ENCODE peak calls at places on chromosomes 11 and 22, in eight cellular contexts. E, X, F, C, Z, G, W and J are unnamed samples.

GRCh38 chr22:47710135-47710534 is 947.7 kb downstream of the TBC1D22A start:
- DNase-seq in E (no peak), X (no peak), F (no peak), C (no peak), Z (no peak), G (no peak), W (no peak), J (no peak)

GRCh38 chr11:105611837-105612480 is 2.1 kb downstream of the GRIA4 start:
- DNase-seq in E (no peak), X (no peak), F (no peak), C (no peak), Z (no peak), G (no peak), W (no peak), J (peak)

GRCh38 chr11:65488273-65489058 is 10.4 kb upstream of the MALAT1 start:
- DNase-seq in E (no peak), X (no peak), F (peak), C (peak), Z (no peak), G (no peak), W (peak), J (peak)

GRCh38 chr11:86632499-86633269 is 39.7 kb downstream of the ME3 start:
- DNase-seq in E (no peak), X (no peak), F (no peak), C (peak), Z (peak), G (peak), W (no peak), J (peak)

GRCh38 chr22:44247923-44248892 is 64.5 kb downstream of the SHISAL1 start:
- DNase-seq in E (no peak), X (no peak), F (no peak), C (no peak), Z (no peak), G (no peak), W (no peak), J (no peak)

GRCh38 chr11:66956689-66957290 is 1.4 kb downstream of the PC start:
- DNase-seq in E (no peak), X (no peak), F (peak), C (peak), Z (no peak), G (no peak), W (no peak), J (peak)

GRCh38 chr11:14101388-14101787 is 138.9 kb downstream of the SPON1 start:
- DNase-seq in E (no peak), X (no peak), F (no peak), C (no peak), Z (no peak), G (no peak), W (no peak), J (peak)

GRCh38 chr22:45578524-45579147 is 76.0 kb downstream of the FBLN1 start:
- DNase-seq in E (no peak), X (no peak), F (no peak), C (no peak), Z (no peak), G (no peak), W (no peak), J (no peak)

GRCh38 chr11:36288442-36289225 is 590 bp downstream of the COMMD9 start:
- DNase-seq in E (no peak), X (no peak), F (no peak), C (no peak), Z (no peak), G (no peak), W (no peak), J (no peak)

GRCh38 chr11:133157180-133157579 is 375.1 kb downstream of the OPCML start:
- DNase-seq in E (no peak), X (no peak), F (no peak), C (no peak), Z (no peak), G (no peak), W (no peak), J (no peak)

GRCh38 chr22:41713004-41713403 is 13.7 kb downstream of the MEI1 start:
- DNase-seq in E (no peak), X (no peak), F (no peak), C (no peak), Z (no peak), G (no peak), W (no peak), J (no peak)

GRCh38 chr11:120343429-120343828 is 7.2 kb downstream of the ARHGEF12 start:
- DNase-seq in E (no peak), X (no peak), F (no peak), C (no peak), Z (peak), G (no peak), W (no peak), J (no peak)

GRCh38 chr11:16790484-16791240 is 52.2 kb downstream of the C11orf58 start:
- DNase-seq in E (no peak), X (no peak), F (no peak), C (no peak), Z (no peak), G (no peak), W (no peak), J (no peak)

GRCh38 chr11:45045692-45046471 is 95.2 kb upstream of the TP53I11 start:
- DNase-seq in E (no peak), X (no peak), F (peak), C (peak), Z (no peak), G (no peak), W (peak), J (peak)

GRCh38 chr22:22074634-22075381 is 92.2 kb upstream of the TOP3B start:
- DNase-seq in E (no peak), X (no peak), F (no peak), C (peak), Z (no peak), G (no peak), W (no peak), J (no peak)

GRCh38 chr11:131446657-131447056 is 76.2 kb downstream of the NTM start:
- DNase-seq in E (no peak), X (no peak), F (no peak), C (no peak), Z (no peak), G (no peak), W (no peak), J (no peak)

GRCh38 chr11:132177106-132177505 is 806.7 kb downstream of the NTM start:
- DNase-seq in E (no peak), X (no peak), F (no peak), C (peak), Z (peak), G (peak), W (no peak), J (peak)

GRCh38 chr11:67538306-67538705 is 15.1 kb upstream of the CABP2 start:
- DNase-seq in E (no peak), X (no peak), F (no peak), C (no peak), Z (no peak), G (no peak), W (no peak), J (no peak)

GRCh38 chr22:39469681-39470461 is 13.1 kb downstream of the MGAT3 start:
- DNase-seq in E (no peak), X (peak), F (no peak), C (no peak), Z (no peak), G (no peak), W (no peak), J (no peak)

GRCh38 chr11:56637500-56637899 is 4.7 kb downstream of the OR5AP2 start:
- DNase-seq in E (no peak), X (no peak), F (no peak), C (no peak), Z (no peak), G (no peak), W (no peak), J (no peak)

GRCh38 chr11:70625921-70626518 is 227.7 kb downstream of the CTTN start:
- DNase-seq in E (no peak), X (no peak), F (no peak), C (no peak), Z (no peak), G (no peak), W (no peak), J (no peak)

GRCh38 chr11:62061356-62062222 is 62.2 kb upstream of the INCENP start:
- DNase-seq in E (no peak), X (no peak), F (no peak), C (no peak), Z (peak), G (no peak), W (no peak), J (no peak)

GRCh38 chr11:16612801-16613400 is 125.5 kb upstream of the C11orf58 start:
- DNase-seq in E (no peak), X (no peak), F (peak), C (peak), Z (no peak), G (no peak), W (no peak), J (no peak)

GRCh38 chr11:40567392-40567791 is 892.1 kb downstream of the LRRC4C start:
- DNase-seq in E (no peak), X (no peak), F (no peak), C (no peak), Z (no peak), G (no peak), W (no peak), J (no peak)

GRCh38 chr11:85685820-85686459 is at the start of gene CCDC89:
- DNase-seq in E (peak), X (peak), F (peak), C (peak), Z (peak), G (peak), W (peak), J (peak)

GRCh38 chr11:1490651-1491050 is 4.1 kb upstream of the MOB2 start:
- DNase-seq in E (no peak), X (no peak), F (no peak), C (no peak), Z (no peak), G (no peak), W (no peak), J (no peak)

GRCh38 chr11:64472593-64473455 is 113.9 kb downstream of the RPS6KA4 start:
- DNase-seq in E (no peak), X (no peak), F (no peak), C (no peak), Z (no peak), G (peak), W (no peak), J (no peak)

GRCh38 chr11:72581067-72581466 is 93.2 kb downstream of the PDE2A start:
- DNase-seq in E (no peak), X (no peak), F (no peak), C (no peak), Z (no peak), G (no peak), W (no peak), J (no peak)

DNA sequence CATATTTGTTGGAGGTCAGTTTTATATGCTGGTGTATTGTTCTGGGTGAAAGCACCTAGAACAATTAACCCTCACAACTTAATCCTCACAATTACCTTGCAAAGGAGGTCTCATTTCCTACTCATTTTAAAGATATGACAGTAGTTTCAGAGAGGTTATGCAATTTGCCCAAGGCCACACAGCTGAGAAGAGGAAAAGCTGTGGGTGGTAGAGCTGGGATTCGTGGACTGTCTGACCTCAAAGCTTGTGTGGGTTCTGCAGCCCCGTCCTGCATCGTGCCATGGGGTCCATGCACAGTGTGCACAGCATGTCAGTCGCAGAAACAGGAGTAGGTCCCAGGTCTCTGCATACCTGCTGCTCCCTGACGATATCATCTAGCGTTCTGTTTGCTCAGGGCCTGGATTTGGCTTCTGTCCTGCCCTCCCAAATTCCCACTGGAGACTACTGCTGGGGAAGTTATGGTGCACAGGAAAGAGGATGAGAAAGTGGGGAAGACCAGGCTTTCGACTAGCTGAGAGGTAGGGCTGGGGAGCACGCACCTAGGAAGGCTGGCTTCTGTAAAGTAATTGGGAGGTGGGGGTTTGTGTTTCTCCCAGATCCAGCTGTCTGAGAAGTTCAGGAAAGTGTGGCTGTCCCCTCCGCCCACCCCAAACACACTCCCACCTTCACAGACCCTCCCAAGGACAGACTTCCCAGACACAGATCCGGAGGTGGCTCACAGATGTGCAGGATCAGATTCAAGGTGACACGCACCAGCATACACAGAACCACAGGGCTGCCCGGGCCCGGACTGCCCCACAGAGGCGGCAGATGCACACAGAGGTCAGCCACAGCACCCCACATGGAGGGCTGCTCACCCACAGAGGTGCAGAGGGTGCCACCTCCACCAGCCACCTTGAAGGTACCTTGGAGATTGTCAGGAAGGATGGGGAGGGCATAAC is 2.0 kb downstream of the BACE1 start:
- DNase-seq in E (no peak), X (peak), F (no peak), C (no peak), Z (no peak), G (no peak), W (no peak), J (no peak)
- H3K4me3 ChIP-seq in E (no peak), X (peak), F (no peak), C (peak), Z (no peak), G (peak), W (no peak), J (peak)

GRCh38 chr11:11798586-11799438 is 43.0 kb upstream of the USP47 start:
- DNase-seq in E (no peak), X (peak), F (peak), C (peak), Z (peak), G (peak), W (peak), J (peak)
- TF ChIP-seq CTCF in E (peak), X (peak), F (peak), C (peak), Z (peak), G (peak), W (peak), J (peak)

GRCh38 chr22:50171965-50172421 is 1.5 kb downstream of the PANX2 start:
- DNase-seq in E (no peak), X (no peak), F (no peak), C (no peak), Z (no peak), G (no peak), W (no peak), J (no peak)

GRCh38 chr22:50170453-50171318 is at the start of gene PANX2:
- DNase-seq in E (no peak), X (peak), F (no peak), C (no peak), Z (no peak), G (no peak), W (no peak), J (no peak)

GRCh38 chr22:50173221-50173982 is 2.9 kb downstream of the PANX2 start:
- DNase-seq in E (no peak), X (no peak), F (no peak), C (no peak), Z (peak), G (no peak), W (peak), J (no peak)

GRCh38 chr22:50169774-50170341 is 673 bp upstream of the PANX2 start:
- DNase-seq in E (no peak), X (no peak), F (no peak), C (no peak), Z (peak), G (no peak), W (no peak), J (no peak)

GRCh38 chr22:50171319-50171964 is 911 bp downstream of the PANX2 start:
- DNase-seq in E (no peak), X (peak), F (no peak), C (no peak), Z (no peak), G (no peak), W (no peak), J (no peak)
- H3K4me3 ChIP-seq in E (peak), X (no peak), F (no peak), C (no peak), Z (no peak), G (no peak), W (no peak), J (peak)

DNA sequence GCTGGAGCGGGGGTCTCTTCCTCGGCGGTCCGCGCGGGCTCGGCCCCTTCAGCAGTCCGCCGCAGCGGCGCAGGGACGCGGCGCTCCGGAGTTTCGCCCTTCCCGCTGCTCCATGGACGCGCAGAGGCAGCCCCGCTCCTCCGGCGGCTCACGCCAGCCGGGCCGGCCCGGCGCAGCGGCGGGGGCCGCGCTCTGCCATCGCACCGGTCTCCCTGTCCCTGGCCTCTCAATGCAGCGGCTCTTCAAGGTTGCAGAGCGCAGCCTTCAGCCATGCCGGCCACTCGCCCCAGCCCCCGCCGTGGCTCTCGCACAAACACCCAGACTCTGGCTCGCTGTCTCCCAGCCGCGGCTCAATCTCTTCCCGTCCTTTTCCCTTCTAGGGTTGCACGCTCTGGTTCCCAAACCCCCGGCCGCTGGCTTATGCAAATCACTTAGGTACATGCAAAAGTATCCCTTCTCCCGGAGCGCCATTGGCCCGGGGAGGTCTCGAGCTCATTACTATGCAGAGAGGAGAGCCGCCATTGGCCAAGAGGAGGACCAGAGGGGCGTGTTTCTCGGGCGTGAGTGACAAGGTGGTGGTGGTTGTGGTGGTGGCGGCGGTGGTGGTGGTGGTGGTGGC is at the start of gene LGR4:
- DNase-seq in E (peak), X (peak), F (peak), C (peak), Z (peak), G (peak), W (peak), J (peak)
- TF ChIP-seq CTCF in E (no peak), X (no peak), F (no peak), C (no peak), Z (no peak), G (no peak), W (no peak), J (no peak)

DNA sequence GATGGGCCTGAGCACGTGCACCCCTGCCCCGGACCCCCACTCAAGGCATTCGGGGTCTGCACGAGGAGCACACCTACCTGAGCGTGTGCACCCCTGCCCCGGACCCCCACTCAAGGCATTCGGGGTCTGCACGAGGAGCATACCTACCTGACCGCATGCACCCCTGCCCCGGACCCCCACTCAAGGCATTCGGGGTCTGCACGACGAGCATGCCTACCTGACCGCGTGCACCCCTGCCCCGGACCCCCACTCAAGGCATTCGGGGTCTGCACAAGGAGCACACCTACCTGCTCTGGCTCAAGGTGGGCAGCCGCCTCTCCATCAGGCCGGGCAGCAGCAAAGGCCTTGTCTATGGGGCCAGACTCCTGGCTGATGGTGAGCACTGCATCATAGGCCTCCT is 48.7 kb upstream of the LRRC32 start:
- DNase-seq in E (no peak), X (no peak), F (no peak), C (no peak), Z (no peak), G (no peak), W (no peak), J (no peak)
- H3K4me3 ChIP-seq in E (no peak), X (no peak), F (no peak), C (no peak), Z (no peak), G (no peak), W (no peak), J (no peak)